ENCODE peak calls at places on chromosome 7, in five cellular contexts. E is cardiac muscle cell; J is activated naive CD8-positive, alpha-beta T cell treated with anti-CD3 and anti-CD28 coated beads, Interleukin-2, amount 50 U/mL, for 24 hours; T is hypothalamus; N is right cardiac atrium. O is an unnamed sample.

GRCh38 chr7:21261627-21262564 is 166.0 kb upstream of the SP4 start:
- DNase-seq in T (no peak), E (peak), N (no peak), J (peak), O (no peak)

GRCh38 chr7:131186816-131187215 is 140.9 kb upstream of the MKLN1 start:
- DNase-seq in E (no peak), N (no peak), T (no peak), J (no peak), O (no peak)

GRCh38 chr7:55069271-55069792 is 50.5 kb downstream of the EGFR start:
- DNase-seq in J (no peak), E (no peak), T (no peak), N (no peak), O (no peak)

GRCh38 chr7:100865372-100865911 is 1.7 kb upstream of the TRIP6 start:
- DNase-seq in J (no peak), E (no peak), T (no peak), N (no peak), O (no peak)

GRCh38 chr7:16071246-16071857 is 350.0 kb downstream of the CRPPA start:
- DNase-seq in E (peak), T (no peak), N (peak), J (no peak), O (no peak)

GRCh38 chr7:118041336-118041878 is 142.6 kb upstream of the LSM8 start:
- DNase-seq in J (no peak), E (no peak), T (no peak), N (no peak), O (no peak)

GRCh38 chr7:108372601-108373000 is 83.6 kb downstream of the NRCAM start:
- DNase-seq in E (no peak), J (no peak), N (no peak), T (no peak), O (no peak)

GRCh38 chr7:134212576-134213546 is 85.7 kb downstream of the LRGUK start:
- DNase-seq in N (no peak), E (no peak), T (no peak), J (no peak), O (no peak)

GRCh38 chr7:150340024-150340749 is 1.2 kb downstream of the RARRES2 start:
- DNase-seq in N (peak), T (no peak), J (peak), E (peak), O (peak)

GRCh38 chr7:151410405-151411390 is 860 bp upstream of the WDR86 start:
- DNase-seq in T (no peak), E (peak), N (peak), J (no peak), O (no peak)

GRCh38 chr7:80943342-80943741 is 24.5 kb upstream of the SEMA3C start:
- DNase-seq in T (no peak), E (no peak), J (no peak), N (no peak), O (no peak)

GRCh38 chr7:82729172-82730030 is 285.8 kb upstream of the CACNA2D1 start:
- DNase-seq in T (no peak), J (no peak), N (no peak), E (peak), O (no peak)

GRCh38 chr7:38451840-38452239 is 178.4 kb upstream of the TARP start:
- DNase-seq in E (peak), N (no peak), T (no peak), J (no peak), O (no peak)

GRCh38 chr7:143389316-143390097 is 8.4 kb downstream of the ZYX start:
- DNase-seq in E (no peak), T (no peak), N (no peak), J (no peak), O (no peak)

GRCh38 chr7:131655866-131656265 is 99.4 kb upstream of the PODXL start:
- DNase-seq in T (no peak), J (no peak), N (no peak), E (no peak), O (no peak)